ENCODE peak calls at places on chromosomes 11 and 22, in eight cellular contexts. One of them, this sample, is unnamed.

GRCh38 chr22:21641417-21641794 is 696 bp upstream of the SDF2L1 start:
- DNase-seq in CD8-positive, alpha-beta T cell: no peak
- DNase-seq in stimulated activated CD8-positive, alpha-beta memory T cell treated with anti-CD3 and anti-CD28 coated beads, Interleukin-2, amount 100 ng/mL, for 48 hours: no peak
- DNase-seq in M059J: peak
- DNase-seq in progenitor cell of endocrine pancreas: no peak
- DNase-seq in fibroblast of the aortic adventitia: peak
- DNase-seq in lower lobe of right lung: peak
- DNase-seq in left ventricle myocardium inferior: no peak
- DNase-seq in this sample: no peak

GRCh38 chr22:39674536-39674935 is 104.0 kb downstream of the CACNA1I start:
- DNase-seq in CD8-positive, alpha-beta T cell: no peak
- DNase-seq in M059J: peak
- DNase-seq in lower lobe of right lung: no peak
- DNase-seq in left ventricle myocardium inferior: no peak
- DNase-seq in fibroblast of the aortic adventitia: no peak
- DNase-seq in progenitor cell of endocrine pancreas: no peak
- DNase-seq in stimulated activated CD8-positive, alpha-beta memory T cell treated with anti-CD3 and anti-CD28 coated beads, Interleukin-2, amount 100 ng/mL, for 48 hours: no peak
- DNase-seq in this sample: no peak

GRCh38 chr22:23285734-23286133 is 105.4 kb downstream of the BCR start:
- DNase-seq in fibroblast of the aortic adventitia: no peak
- DNase-seq in progenitor cell of endocrine pancreas: no peak
- DNase-seq in CD8-positive, alpha-beta T cell: no peak
- DNase-seq in left ventricle myocardium inferior: no peak
- DNase-seq in lower lobe of right lung: no peak
- DNase-seq in stimulated activated CD8-positive, alpha-beta memory T cell treated with anti-CD3 and anti-CD28 coated beads, Interleukin-2, amount 100 ng/mL, for 48 hours: no peak
- DNase-seq in M059J: no peak
- DNase-seq in this sample: no peak

GRCh38 chr11:33912405-33913361 is 20.8 kb upstream of the LMO2 start:
- DNase-seq in CD8-positive, alpha-beta T cell: no peak
- DNase-seq in progenitor cell of endocrine pancreas: no peak
- DNase-seq in M059J: peak
- DNase-seq in left ventricle myocardium inferior: no peak
- DNase-seq in lower lobe of right lung: no peak
- DNase-seq in fibroblast of the aortic adventitia: peak
- DNase-seq in stimulated activated CD8-positive, alpha-beta memory T cell treated with anti-CD3 and anti-CD28 coated beads, Interleukin-2, amount 100 ng/mL, for 48 hours: no peak
- DNase-seq in this sample: no peak

GRCh38 chr22:24115247-24116207 is 65.8 kb upstream of the SUSD2 start:
- DNase-seq in CD8-positive, alpha-beta T cell: no peak
- DNase-seq in stimulated activated CD8-positive, alpha-beta memory T cell treated with anti-CD3 and anti-CD28 coated beads, Interleukin-2, amount 100 ng/mL, for 48 hours: no peak
- DNase-seq in progenitor cell of endocrine pancreas: no peak
- DNase-seq in left ventricle myocardium inferior: peak
- DNase-seq in fibroblast of the aortic adventitia: no peak
- DNase-seq in M059J: no peak
- DNase-seq in lower lobe of right lung: peak
- DNase-seq in this sample: no peak

GRCh38 chr11:67999704-68000103 is 4.2 kb downstream of the UNC93B1 start:
- DNase-seq in M059J: no peak
- DNase-seq in progenitor cell of endocrine pancreas: no peak
- DNase-seq in CD8-positive, alpha-beta T cell: no peak
- DNase-seq in left ventricle myocardium inferior: no peak
- DNase-seq in fibroblast of the aortic adventitia: no peak
- DNase-seq in stimulated activated CD8-positive, alpha-beta memory T cell treated with anti-CD3 and anti-CD28 coated beads, Interleukin-2, amount 100 ng/mL, for 48 hours: no peak
- DNase-seq in lower lobe of right lung: peak
- DNase-seq in this sample: no peak

GRCh38 chr22:36554101-36554500 is 25.1 kb upstream of the EIF3D start:
- DNase-seq in left ventricle myocardium inferior: no peak
- DNase-seq in M059J: no peak
- DNase-seq in CD8-positive, alpha-beta T cell: no peak
- DNase-seq in lower lobe of right lung: no peak
- DNase-seq in stimulated activated CD8-positive, alpha-beta memory T cell treated with anti-CD3 and anti-CD28 coated beads, Interleukin-2, amount 100 ng/mL, for 48 hours: no peak
- DNase-seq in progenitor cell of endocrine pancreas: no peak
- DNase-seq in fibroblast of the aortic adventitia: no peak
- DNase-seq in this sample: no peak

GRCh38 chr11:11706022-11706421 is 84.2 kb upstream of the GALNT18 start:
- DNase-seq in M059J: peak
- DNase-seq in lower lobe of right lung: no peak
- DNase-seq in stimulated activated CD8-positive, alpha-beta memory T cell treated with anti-CD3 and anti-CD28 coated beads, Interleukin-2, amount 100 ng/mL, for 48 hours: no peak
- DNase-seq in fibroblast of the aortic adventitia: no peak
- DNase-seq in CD8-positive, alpha-beta T cell: no peak
- DNase-seq in progenitor cell of endocrine pancreas: no peak
- DNase-seq in left ventricle myocardium inferior: no peak
- DNase-seq in this sample: no peak

GRCh38 chr11:29293825-29294224 is 723.0 kb downstream of the KCNA4 start:
- DNase-seq in progenitor cell of endocrine pancreas: no peak
- DNase-seq in stimulated activated CD8-positive, alpha-beta memory T cell treated with anti-CD3 and anti-CD28 coated beads, Interleukin-2, amount 100 ng/mL, for 48 hours: no peak
- DNase-seq in M059J: peak
- DNase-seq in fibroblast of the aortic adventitia: peak
- DNase-seq in CD8-positive, alpha-beta T cell: no peak
- DNase-seq in left ventricle myocardium inferior: no peak
- DNase-seq in lower lobe of right lung: no peak
- DNase-seq in this sample: no peak

GRCh38 chr11:102318469-102318868 is 1.2 kb downstream of the BIRC3 start:
- DNase-seq in progenitor cell of endocrine pancreas: no peak
- DNase-seq in left ventricle myocardium inferior: no peak
- DNase-seq in stimulated activated CD8-positive, alpha-beta memory T cell treated with anti-CD3 and anti-CD28 coated beads, Interleukin-2, amount 100 ng/mL, for 48 hours: peak
- DNase-seq in fibroblast of the aortic adventitia: peak
- DNase-seq in lower lobe of right lung: no peak
- DNase-seq in CD8-positive, alpha-beta T cell: peak
- DNase-seq in M059J: peak
- DNase-seq in this sample: peak

GRCh38 chr11:10758959-10759358 is 7.9 kb downstream of the CTR9 start:
- DNase-seq in progenitor cell of endocrine pancreas: no peak
- DNase-seq in fibroblast of the aortic adventitia: no peak
- DNase-seq in stimulated activated CD8-positive, alpha-beta memory T cell treated with anti-CD3 and anti-CD28 coated beads, Interleukin-2, amount 100 ng/mL, for 48 hours: no peak
- DNase-seq in lower lobe of right lung: no peak
- DNase-seq in M059J: no peak
- DNase-seq in left ventricle myocardium inferior: no peak
- DNase-seq in CD8-positive, alpha-beta T cell: no peak
- DNase-seq in this sample: no peak

GRCh38 chr22:17888855-17889254 is 114.6 kb upstream of the BID start:
- DNase-seq in M059J: no peak
- DNase-seq in fibroblast of the aortic adventitia: no peak
- DNase-seq in progenitor cell of endocrine pancreas: no peak
- DNase-seq in CD8-positive, alpha-beta T cell: no peak
- DNase-seq in stimulated activated CD8-positive, alpha-beta memory T cell treated with anti-CD3 and anti-CD28 coated beads, Interleukin-2, amount 100 ng/mL, for 48 hours: no peak
- DNase-seq in lower lobe of right lung: no peak
- DNase-seq in left ventricle myocardium inferior: no peak
- DNase-seq in this sample: no peak

GRCh38 chr22:19674929-19675253 is 39.4 kb upstream of the SEPTIN5 start:
- DNase-seq in CD8-positive, alpha-beta T cell: no peak
- DNase-seq in left ventricle myocardium inferior: no peak
- DNase-seq in fibroblast of the aortic adventitia: no peak
- DNase-seq in stimulated activated CD8-positive, alpha-beta memory T cell treated with anti-CD3 and anti-CD28 coated beads, Interleukin-2, amount 100 ng/mL, for 48 hours: no peak
- DNase-seq in lower lobe of right lung: no peak
- DNase-seq in progenitor cell of endocrine pancreas: no peak
- DNase-seq in M059J: no peak
- DNase-seq in this sample: no peak

GRCh38 chr11:69918231-69918937 is 99.2 kb upstream of the FGF3 start:
- DNase-seq in lower lobe of right lung: peak
- DNase-seq in fibroblast of the aortic adventitia: no peak
- DNase-seq in CD8-positive, alpha-beta T cell: no peak
- DNase-seq in stimulated activated CD8-positive, alpha-beta memory T cell treated with anti-CD3 and anti-CD28 coated beads, Interleukin-2, amount 100 ng/mL, for 48 hours: no peak
- DNase-seq in left ventricle myocardium inferior: peak
- DNase-seq in M059J: no peak
- DNase-seq in progenitor cell of endocrine pancreas: no peak
- DNase-seq in this sample: no peak

GRCh38 chr11:38791346-38791961 is 2193.4 kb upstream of the RAG2 start:
- DNase-seq in CD8-positive, alpha-beta T cell: no peak
- DNase-seq in progenitor cell of endocrine pancreas: peak
- DNase-seq in stimulated activated CD8-positive, alpha-beta memory T cell treated with anti-CD3 and anti-CD28 coated beads, Interleukin-2, amount 100 ng/mL, for 48 hours: no peak
- DNase-seq in fibroblast of the aortic adventitia: peak
- DNase-seq in left ventricle myocardium inferior: no peak
- DNase-seq in M059J: peak
- DNase-seq in lower lobe of right lung: no peak
- DNase-seq in this sample: no peak

GRCh38 chr11:34988294-34989255 is 72.2 kb downstream of the PDHX start:
- DNase-seq in lower lobe of right lung: no peak
- DNase-seq in M059J: peak
- DNase-seq in CD8-positive, alpha-beta T cell: no peak
- DNase-seq in progenitor cell of endocrine pancreas: no peak
- DNase-seq in fibroblast of the aortic adventitia: peak
- DNase-seq in left ventricle myocardium inferior: no peak
- DNase-seq in stimulated activated CD8-positive, alpha-beta memory T cell treated with anti-CD3 and anti-CD28 coated beads, Interleukin-2, amount 100 ng/mL, for 48 hours: no peak
- DNase-seq in this sample: no peak

GRCh38 chr11:29119691-29120328 is 897.0 kb downstream of the KCNA4 start:
- DNase-seq in stimulated activated CD8-positive, alpha-beta memory T cell treated with anti-CD3 and anti-CD28 coated beads, Interleukin-2, amount 100 ng/mL, for 48 hours: no peak
- DNase-seq in CD8-positive, alpha-beta T cell: no peak
- DNase-seq in progenitor cell of endocrine pancreas: no peak
- DNase-seq in fibroblast of the aortic adventitia: peak
- DNase-seq in lower lobe of right lung: no peak
- DNase-seq in M059J: peak
- DNase-seq in left ventricle myocardium inferior: no peak
- DNase-seq in this sample: no peak

GRCh38 chr11:10268746-10269487 is 25.1 kb downstream of the SBF2 start:
- DNase-seq in M059J: no peak
- DNase-seq in lower lobe of right lung: no peak
- DNase-seq in left ventricle myocardium inferior: no peak
- DNase-seq in stimulated activated CD8-positive, alpha-beta memory T cell treated with anti-CD3 and anti-CD28 coated beads, Interleukin-2, amount 100 ng/mL, for 48 hours: no peak
- DNase-seq in progenitor cell of endocrine pancreas: no peak
- DNase-seq in CD8-positive, alpha-beta T cell: no peak
- DNase-seq in fibroblast of the aortic adventitia: peak
- DNase-seq in this sample: no peak

GRCh38 chr11:122205036-122205435 is 89.0 kb upstream of the BLID start:
- DNase-seq in fibroblast of the aortic adventitia: peak
- DNase-seq in lower lobe of right lung: no peak
- DNase-seq in progenitor cell of endocrine pancreas: no peak
- DNase-seq in CD8-positive, alpha-beta T cell: no peak
- DNase-seq in left ventricle myocardium inferior: no peak
- DNase-seq in stimulated activated CD8-positive, alpha-beta memory T cell treated with anti-CD3 and anti-CD28 coated beads, Interleukin-2, amount 100 ng/mL, for 48 hours: no peak
- DNase-seq in M059J: no peak
- DNase-seq in this sample: no peak

GRCh38 chr11:133889188-133889587 is 43.9 kb upstream of the SPATA19 start:
- DNase-seq in lower lobe of right lung: no peak
- DNase-seq in M059J: no peak
- DNase-seq in progenitor cell of endocrine pancreas: no peak
- DNase-seq in left ventricle myocardium inferior: no peak
- DNase-seq in fibroblast of the aortic adventitia: no peak
- DNase-seq in stimulated activated CD8-positive, alpha-beta memory T cell treated with anti-CD3 and anti-CD28 coated beads, Interleukin-2, amount 100 ng/mL, for 48 hours: no peak
- DNase-seq in CD8-positive, alpha-beta T cell: no peak
- DNase-seq in this sample: no peak

GRCh38 chr22:37662039-37662438 is 3.5 kb downstream of the PDXP start:
- DNase-seq in M059J: no peak
- DNase-seq in stimulated activated CD8-positive, alpha-beta memory T cell treated with anti-CD3 and anti-CD28 coated beads, Interleukin-2, amount 100 ng/mL, for 48 hours: no peak
- DNase-seq in fibroblast of the aortic adventitia: no peak
- DNase-seq in lower lobe of right lung: no peak
- DNase-seq in CD8-positive, alpha-beta T cell: no peak
- DNase-seq in left ventricle myocardium inferior: no peak
- DNase-seq in progenitor cell of endocrine pancreas: no peak
- DNase-seq in this sample: no peak

GRCh38 chr11:35171226-35171625 is 32.3 kb downstream of the CD44 start:
- DNase-seq in progenitor cell of endocrine pancreas: no peak
- DNase-seq in M059J: peak
- DNase-seq in CD8-positive, alpha-beta T cell: no peak
- DNase-seq in lower lobe of right lung: no peak
- DNase-seq in fibroblast of the aortic adventitia: no peak
- DNase-seq in stimulated activated CD8-positive, alpha-beta memory T cell treated with anti-CD3 and anti-CD28 coated beads, Interleukin-2, amount 100 ng/mL, for 48 hours: no peak
- DNase-seq in left ventricle myocardium inferior: no peak
- DNase-seq in this sample: no peak

GRCh38 chr22:43136255-43136654 is 6.9 kb downstream of the MCAT start:
- DNase-seq in fibroblast of the aortic adventitia: peak
- DNase-seq in stimulated activated CD8-positive, alpha-beta memory T cell treated with anti-CD3 and anti-CD28 coated beads, Interleukin-2, amount 100 ng/mL, for 48 hours: peak
- DNase-seq in M059J: no peak
- DNase-seq in lower lobe of right lung: no peak
- DNase-seq in progenitor cell of endocrine pancreas: peak
- DNase-seq in CD8-positive, alpha-beta T cell: peak
- DNase-seq in left ventricle myocardium inferior: peak
- DNase-seq in this sample: no peak

GRCh38 chr11:14119357-14119756 is 156.8 kb downstream of the SPON1 start:
- DNase-seq in lower lobe of right lung: no peak
- DNase-seq in left ventricle myocardium inferior: no peak
- DNase-seq in fibroblast of the aortic adventitia: no peak
- DNase-seq in CD8-positive, alpha-beta T cell: peak
- DNase-seq in M059J: peak
- DNase-seq in stimulated activated CD8-positive, alpha-beta memory T cell treated with anti-CD3 and anti-CD28 coated beads, Interleukin-2, amount 100 ng/mL, for 48 hours: no peak
- DNase-seq in progenitor cell of endocrine pancreas: no peak
- DNase-seq in this sample: no peak

This sample was measured in T-helper 9 cell.